ENCODE peak calls at places on chromosomes 13 and 19, in four cellular contexts. S, T, K and O are unnamed samples.

GRCh38 chr19:46856062-46857022 is 4.5 kb upstream of the ARHGAP35 start:
- DNase-seq in T (peak), S (peak), K (peak), O (peak)

GRCh38 chr13:98730441-98730840 is 22.0 kb downstream of the SLC15A1 start:
- DNase-seq in T (no peak), K (no peak), S (no peak), O (no peak)

GRCh38 chr13:94112227-94112626 is 367.3 kb downstream of the DCT start:
- DNase-seq in T (no peak), S (no peak), K (peak), O (no peak)

GRCh38 chr19:6026390-6026897 is 48.5 kb upstream of the RANBP3 start:
- DNase-seq in S (no peak), T (no peak), K (no peak), O (no peak)

GRCh38 chr13:107427531-107427930 is 787.8 kb downstream of the LIG4 start:
- DNase-seq in S (no peak), K (no peak), T (no peak), O (no peak)

GRCh38 chr13:43787998-43788397 is 1.2 kb upstream of the ENOX1 start:
- DNase-seq in S (no peak), K (peak), T (no peak), O (peak)

GRCh38 chr13:90622547-90622946 is 724.9 kb upstream of the MIR17HG start:
- DNase-seq in K (no peak), S (no peak), T (no peak), O (no peak)

GRCh38 chr13:36530050-36530789 is 97.9 kb downstream of the CCNA1 start:
- DNase-seq in T (no peak), K (no peak), S (no peak), O (no peak)

DNA sequence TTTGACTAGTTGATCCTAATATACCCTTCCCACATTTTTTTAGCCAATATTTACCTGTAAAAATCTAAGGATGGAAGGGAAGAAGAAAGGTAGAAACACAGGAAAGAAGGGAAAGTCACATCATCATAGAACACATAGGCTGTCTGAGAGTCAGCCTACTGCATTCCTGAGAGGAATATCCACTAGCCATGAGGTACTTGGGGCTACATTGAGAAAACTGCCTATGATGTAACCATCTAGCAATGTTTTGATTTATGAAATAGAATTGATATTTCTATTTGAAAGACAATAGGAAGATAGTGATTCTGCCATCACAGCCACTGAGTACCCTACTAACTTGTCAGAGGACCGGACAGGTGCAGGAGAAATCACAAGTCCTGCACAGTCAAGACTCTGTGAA is 873.8 kb downstream of the GPC5 start:
- DNase-seq in S (no peak), K (no peak), T (no peak), O (no peak)
- TF ChIP-seq CTCF in S (no peak), K (no peak), T (no peak), O (no peak)

DNA sequence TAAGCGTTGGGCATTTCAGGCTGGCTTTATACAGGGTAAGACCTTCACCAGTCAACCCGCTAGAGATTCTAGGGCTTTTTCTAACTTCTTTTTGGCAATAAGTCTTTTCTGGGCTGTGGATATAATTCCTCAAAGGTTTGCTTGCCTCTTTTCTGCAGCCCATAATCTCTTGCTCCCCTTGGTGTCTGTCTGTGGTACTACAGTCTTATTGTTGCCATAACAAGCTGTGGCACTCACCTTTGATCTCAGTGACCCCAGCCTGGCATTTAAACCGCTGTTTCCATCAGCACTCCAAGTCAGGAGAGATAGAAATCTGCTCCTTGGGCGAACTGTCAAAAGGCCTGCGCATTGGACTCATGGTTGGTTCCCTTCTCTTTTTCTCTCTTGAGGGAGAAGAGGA is 14.5 kb upstream of the MPHOSPH8 start:
- DNase-seq in S (no peak), T (no peak), K (peak), O (peak)
- TF ChIP-seq CTCF in S (peak), T (peak), K (peak), O (peak)

GRCh38 chr13:42048625-42049453 is at the start of gene DGKH:
- DNase-seq in T (peak), S (peak), K (peak), O (peak)
- TF ChIP-seq CTCF in T (no peak), S (peak), K (peak), O (peak)

GRCh38 chr19:56710437-56710836 is 38.9 kb upstream of the ZNF835 start:
- DNase-seq in K (no peak), S (no peak), T (no peak), O (no peak)
- TF ChIP-seq CTCF in K (no peak), S (no peak), T (no peak), O (no peak)

DNA sequence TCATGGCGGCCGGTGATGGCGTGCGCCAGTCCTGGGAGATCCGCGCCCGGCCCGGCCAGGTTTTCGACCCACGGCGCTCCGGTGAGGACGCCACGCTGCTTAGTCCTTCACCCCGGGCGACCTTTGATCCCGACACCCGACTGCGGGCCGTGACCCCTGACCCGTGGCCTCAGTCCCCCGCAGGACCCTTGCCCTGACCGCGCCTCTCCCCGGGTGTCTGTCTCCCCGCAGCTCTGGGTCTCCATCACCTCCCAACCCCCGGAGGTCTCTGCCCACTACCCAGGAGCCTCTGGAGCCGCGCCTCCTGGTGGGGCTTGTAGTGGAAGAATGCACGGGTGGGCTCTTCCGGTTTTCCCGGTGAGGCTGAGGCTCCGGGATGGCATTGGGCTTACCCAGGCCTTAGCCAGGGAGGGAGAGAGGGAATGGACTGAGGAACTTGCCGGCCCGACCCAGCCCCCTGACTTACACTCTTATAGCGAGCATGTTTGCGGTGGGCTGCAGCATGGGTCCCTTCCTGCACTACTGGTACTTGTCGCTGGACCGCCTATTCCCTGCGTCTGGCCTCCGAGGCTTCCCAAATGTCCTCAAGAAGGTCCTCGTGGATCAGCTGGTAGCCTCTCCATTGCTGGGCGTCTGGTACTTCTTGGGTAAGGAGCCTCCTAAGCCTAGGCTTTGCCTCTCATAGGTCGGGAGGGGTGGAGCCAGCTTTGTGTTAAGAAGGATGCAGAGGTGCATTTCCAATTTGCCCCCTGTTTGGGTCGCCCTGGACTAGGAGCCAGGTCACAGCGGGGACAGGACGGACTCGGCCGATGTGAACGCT is 580 bp downstream of the MPV17L2 start:
- DNase-seq in S (no peak), T (no peak), K (no peak), O (no peak)
- TF ChIP-seq CTCF in S (no peak), T (no peak), K (no peak), O (no peak)

GRCh38 chr19:39188960-39189359 is 7.8 kb upstream of the NCCRP1 start:
- DNase-seq in K (no peak), T (no peak), S (no peak), O (no peak)
- TF ChIP-seq CTCF in K (no peak), T (no peak), S (no peak), O (no peak)

DNA sequence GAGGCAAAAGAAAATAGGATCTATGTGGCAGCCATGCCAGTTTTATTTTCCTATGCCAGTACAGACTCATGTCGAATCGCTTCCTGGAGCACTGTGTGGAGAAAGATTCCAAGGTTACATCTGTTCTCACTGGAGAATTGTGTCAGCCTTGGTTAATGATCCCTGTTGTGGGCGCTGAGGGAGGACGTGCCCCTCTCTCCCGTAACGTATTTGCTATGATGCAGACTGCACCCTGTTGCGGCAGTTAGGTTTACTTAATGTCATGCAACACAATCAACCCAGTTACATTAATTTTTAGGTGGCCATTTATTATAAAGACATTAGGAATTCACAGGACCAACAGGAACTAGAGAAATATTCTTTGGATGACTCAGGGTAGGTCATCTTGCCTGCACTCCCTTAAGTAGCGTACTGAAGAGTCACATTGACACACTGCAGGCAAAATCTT is 892.9 kb downstream of the EFNB2 start:
- DNase-seq in S (no peak), T (no peak), K (peak), O (no peak)
- TF ChIP-seq CTCF in S (no peak), T (no peak), K (no peak), O (no peak)